ENCODE peak calls at places on chromosomes 13 and 19, in eight cellular contexts. H is stomach, B is HepG2, O is tibial nerve, G is transverse colon, Z is SK-N-SH, V is ovary, D is GM12878. U is an unnamed sample. For H3K36me3, the result is how much of the 10 kb centered on the place peaks cover.

GRCh38 chr13:94322925-94323324 is 156.6 kb downstream of the DCT start:
- DNase-seq in H (no peak), B (no peak), O (no peak), G (no peak), Z (no peak), V (no peak), D (no peak), U (no peak)

GRCh38 chr13:69101841-69102240 is 1005.8 kb upstream of the ATXN8OS start:
- DNase-seq in H (no peak), B (no peak), O (no peak), G (no peak), Z (no peak), V (no peak), D (no peak), U (no peak)

GRCh38 chr19:51548213-51548651 is 16.8 kb upstream of the SIGLEC6 start:
- DNase-seq in H (no peak), B (no peak), O (no peak), G (no peak), Z (no peak), V (no peak), D (no peak), U (no peak)

GRCh38 chr19:13420780-13421179 is 85.5 kb downstream of the CACNA1A start:
- DNase-seq in H (no peak), B (no peak), O (no peak), G (no peak), Z (no peak), V (no peak), D (no peak), U (no peak)

GRCh38 chr19:10424011-10424637 is 3.8 kb downstream of the PDE4A start:
- DNase-seq in H (peak), B (peak), O (peak), G (peak), Z (peak), V (peak), D (no peak), U (peak)

GRCh38 chr13:77521595-77522367 is 13.7 kb upstream of the SCEL start:
- DNase-seq in H (peak), B (no peak), O (no peak), G (no peak), Z (no peak), V (no peak), D (no peak), U (no peak)

GRCh38 chr19:16025108-16026101 is 50.9 kb upstream of the TPM4 start:
- DNase-seq in H (peak), B (peak), O (no peak), G (peak), Z (peak), V (no peak), D (no peak), U (peak)

GRCh38 chr19:47240996-47241918 is 10.3 kb upstream of the BBC3 start:
- DNase-seq in H (peak), B (peak), O (peak), G (peak), Z (peak), V (peak), D (no peak), U (peak)

GRCh38 chr19:39709026-39709872 is 5.0 kb downstream of the LGALS14 start:
- DNase-seq in H (no peak), B (no peak), O (no peak), G (no peak), Z (no peak), V (no peak), D (no peak), U (no peak)

GRCh38 chr19:13699786-13700185 is 64.5 kb upstream of the MRI1 start:
- DNase-seq in H (no peak), B (no peak), O (no peak), G (no peak), Z (no peak), V (no peak), D (no peak), U (no peak)

GRCh38 chr19:50361290-50362029 is 4.0 kb downstream of the NAPSA start:
- DNase-seq in H (no peak), B (no peak), O (no peak), G (no peak), Z (no peak), V (no peak), D (no peak), U (no peak)

GRCh38 chr13:23695711-23696512 is 125.7 kb downstream of the TNFRSF19 start:
- DNase-seq in H (no peak), B (no peak), O (no peak), G (no peak), Z (no peak), V (no peak), D (no peak), U (no peak)

GRCh38 chr19:50387868-50388245 is 3.7 kb downstream of the POLD1 start:
- DNase-seq in H (no peak), B (no peak), O (no peak), G (no peak), Z (no peak), V (no peak), D (no peak), U (no peak)

GRCh38 chr13:31846984-31847752 is 107.8 kb downstream of the RXFP2 start:
- DNase-seq in H (no peak), B (no peak), O (no peak), G (no peak), Z (peak), V (no peak), D (no peak), U (peak)

GRCh38 chr19:16897572-16898056 is 8.8 kb downstream of the F2RL3 start:
- DNase-seq in H (peak), B (no peak), O (no peak), G (peak), Z (no peak), V (no peak), D (no peak), U (no peak)

GRCh38 chr19:5624154-5624663 is 1.3 kb downstream of the SAFB start:
- DNase-seq in H (peak), B (no peak), O (peak), G (peak), Z (peak), V (peak), D (no peak), U (peak)

GRCh38 chr19:5624741-5625140 is 1.9 kb downstream of the SAFB start:
- DNase-seq in H (no peak), B (no peak), O (no peak), G (no peak), Z (no peak), V (no peak), D (no peak), U (no peak)

GRCh38 chr19:5623397-5624153 is 692 bp downstream of the SAFB start:
- DNase-seq in H (no peak), B (no peak), O (no peak), G (peak), Z (peak), V (no peak), D (no peak), U (no peak)

GRCh38 chr19:5627395-5627904 is 4.6 kb downstream of the SAFB start:
- DNase-seq in H (peak), B (no peak), O (peak), G (peak), Z (no peak), V (no peak), D (peak), U (peak)

DNA sequence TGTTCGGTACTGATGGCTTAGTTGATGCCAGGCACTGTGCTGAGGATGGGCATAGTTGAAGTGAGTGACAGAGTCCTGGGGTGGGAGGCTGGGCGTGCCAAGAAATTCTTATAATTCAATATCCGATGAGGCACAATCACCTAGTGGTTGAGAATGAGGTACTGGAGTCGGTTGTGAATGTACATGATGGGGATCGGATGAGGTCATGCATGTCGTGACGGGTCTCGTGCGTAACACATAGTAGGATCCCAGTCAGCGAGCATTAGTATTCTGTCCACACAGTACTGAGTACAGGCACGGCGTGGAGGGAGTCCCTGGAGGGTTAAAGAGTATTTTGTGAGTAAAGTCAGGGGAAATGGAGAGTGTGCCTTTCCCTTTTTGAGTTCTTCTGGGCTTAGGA is 2.8 kb downstream of the SAFB start:
- DNase-seq in H (no peak), B (no peak), O (no peak), G (no peak), Z (no peak), V (no peak), D (no peak), U (no peak)
- TF ChIP-seq EP300 in H (no peak), B (no peak), O (no peak), G (no peak), Z (no peak), V (no peak), D (no peak), U (no peak)

GRCh38 chr19:1117654-1118053 is 13.9 kb downstream of the GPX4 start:
- DNase-seq in H (no peak), B (no peak), O (no peak), G (no peak), Z (no peak), V (peak), D (no peak), U (no peak)
- H3K36me3 ChIP-seq in H (half or more), B (under half), O (half or more), G (under half), Z (under half), V (under half), D (under half), U (half or more)

DNA sequence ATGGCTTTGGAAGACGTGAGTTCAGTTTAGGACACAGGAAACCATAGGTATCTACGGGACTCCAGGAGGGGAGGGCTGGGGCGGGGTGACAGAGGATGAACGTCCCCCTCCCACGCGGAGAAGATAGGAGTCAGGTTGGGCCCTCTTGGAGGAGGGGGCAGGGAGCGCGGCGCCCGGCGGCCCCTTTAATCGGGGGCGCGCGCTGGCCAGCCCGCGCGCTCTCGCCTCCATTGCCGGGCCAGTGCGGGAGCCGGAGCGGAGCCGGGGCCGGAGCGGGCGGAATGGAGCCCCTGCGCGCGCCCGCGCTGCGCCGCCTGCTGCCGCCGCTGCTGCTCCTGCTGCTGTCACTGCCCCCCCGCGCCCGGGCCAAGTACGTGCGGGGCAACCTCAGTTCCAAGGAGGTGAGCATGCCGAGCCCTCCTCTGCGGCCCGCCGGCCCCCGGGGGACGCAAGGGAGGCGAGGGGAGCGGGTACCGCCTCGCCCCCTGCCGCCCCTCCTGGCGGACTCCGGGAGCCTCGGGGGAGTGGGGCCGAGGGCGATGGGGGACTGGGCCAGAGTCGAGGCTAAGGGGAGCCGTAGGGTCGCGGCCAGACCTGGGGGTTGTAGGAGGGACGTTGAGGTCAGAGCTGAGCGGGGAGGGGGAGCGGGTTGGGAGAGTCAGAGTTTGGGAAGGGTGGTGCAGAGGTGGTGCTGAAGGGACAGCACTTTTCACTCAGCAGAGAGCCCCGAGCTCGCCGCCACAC is at the start of gene TMEM145:
- DNase-seq in H (peak), B (no peak), O (no peak), G (peak), Z (peak), V (peak), D (no peak), U (no peak)
- TF ChIP-seq EP300 in H (no peak), B (no peak), O (no peak), G (no peak), Z (no peak), V (no peak), D (no peak), U (no peak)

DNA sequence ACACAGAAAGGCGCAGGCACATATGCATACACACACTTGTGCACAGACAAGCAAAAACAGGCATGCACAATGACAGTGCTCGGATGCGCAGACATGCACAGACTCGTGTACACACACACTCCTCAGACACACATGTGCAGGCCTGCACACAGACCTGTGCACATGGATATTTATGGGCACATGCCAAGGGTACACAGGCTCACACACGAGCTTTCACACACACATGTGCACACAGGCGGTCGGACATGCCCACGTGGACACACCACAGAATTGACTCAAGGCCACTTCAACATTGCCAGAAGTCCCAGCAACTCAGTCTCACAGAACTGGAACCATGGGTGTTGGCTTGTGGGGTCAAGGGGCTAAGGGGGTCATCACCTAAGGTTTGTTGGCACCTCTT is 206.8 kb downstream of the URI1 start:
- DNase-seq in H (no peak), B (no peak), O (no peak), G (no peak), Z (no peak), V (no peak), D (no peak), U (no peak)
- H3K36me3 ChIP-seq in H (under half), B (under half), O (under half), G (under half), Z (under half), V (under half), D (under half), U (under half)

GRCh38 chr19:30651066-30651465 is 278.9 kb downstream of the ZNF536 start:
- DNase-seq in H (no peak), B (no peak), O (no peak), G (no peak), Z (no peak), V (no peak), D (no peak), U (no peak)

GRCh38 chr19:30648321-30648720 is 276.1 kb downstream of the ZNF536 start:
- DNase-seq in H (no peak), B (no peak), O (no peak), G (no peak), Z (peak), V (no peak), D (no peak), U (no peak)

GRCh38 chr19:30649149-30649548 is 277.0 kb downstream of the ZNF536 start:
- DNase-seq in H (no peak), B (no peak), O (no peak), G (no peak), Z (no peak), V (no peak), D (no peak), U (no peak)

GRCh38 chr19:30651691-30652090 is 279.5 kb downstream of the ZNF536 start:
- DNase-seq in H (no peak), B (no peak), O (no peak), G (no peak), Z (no peak), V (no peak), D (no peak), U (no peak)

DNA sequence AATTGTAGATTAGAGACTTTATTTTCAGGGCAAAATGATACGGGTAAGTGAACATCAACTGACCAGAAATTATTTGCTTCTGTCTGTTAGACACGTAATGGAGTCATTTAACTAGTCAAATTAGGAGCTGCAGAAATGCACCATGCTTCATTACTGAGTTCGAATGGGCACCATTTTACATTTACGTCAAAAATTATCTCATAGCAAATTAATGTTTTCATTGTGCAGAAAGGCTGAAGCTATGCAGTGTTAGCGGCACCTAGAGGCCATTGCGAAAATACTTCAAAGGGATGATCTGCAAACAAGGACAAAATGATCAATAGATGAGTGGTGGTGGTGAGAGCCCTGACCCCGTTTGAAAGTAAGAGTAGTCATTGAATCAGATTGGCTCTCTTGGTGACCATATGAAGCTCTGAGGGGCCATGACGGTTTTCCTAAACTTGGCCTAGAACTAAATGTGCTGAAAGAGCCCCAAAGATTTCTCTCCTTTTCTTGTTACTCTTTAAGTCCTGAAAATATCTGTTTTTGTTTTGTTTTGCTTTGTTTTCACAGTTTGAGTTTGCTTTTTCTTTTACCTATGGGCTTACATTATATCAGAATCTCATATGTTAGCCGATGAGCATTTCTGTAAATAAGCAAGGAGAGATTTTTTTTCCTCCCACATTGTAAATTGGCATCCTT is 277.9 kb downstream of the ZNF536 start:
- DNase-seq in H (no peak), B (peak), O (peak), G (no peak), Z (peak), V (no peak), D (peak), U (no peak)
- TF ChIP-seq EP300 in H (no peak), B (no peak), O (peak), G (no peak), Z (peak), V (no peak), D (no peak), U (no peak)

U was measured in sigmoid colon.